ENCODE peak calls at places on chromosomes 5 and 9, in four cellular contexts. A is HCT116, O is Panc1, J is K562. D is an unnamed sample.

GRCh38 chr5:111960466-111961215 is 203.6 kb upstream of the NREP start:
- DNase-seq in A (no peak), O (no peak), J (no peak), D (no peak)

GRCh38 chr5:142982821-142983200 is 212.6 kb downstream of the ARHGAP26 start:
- DNase-seq in A (no peak), O (no peak), J (peak), D (no peak)

GRCh38 chr9:19994296-19994695 is 205.5 kb upstream of the SLC24A2 start:
- DNase-seq in A (no peak), J (no peak), O (no peak), D (no peak)

GRCh38 chr9:135664801-135665794 is 2.0 kb downstream of the LCN9 start:
- DNase-seq in J (no peak), O (no peak), A (no peak), D (no peak)

GRCh38 chr9:136820947-136821332 is 13.2 kb downstream of the RABL6 start:
- DNase-seq in A (no peak), O (no peak), J (no peak), D (no peak)

GRCh38 chr5:163705983-163706771 is 200.8 kb downstream of the MAT2B start:
- DNase-seq in O (no peak), A (no peak), J (no peak), D (no peak)

GRCh38 chr5:57989378-57989777 is 470.5 kb downstream of the PLK2 start:
- DNase-seq in J (no peak), O (no peak), A (no peak), D (no peak)

GRCh38 chr5:179475956-179476355 is 74.4 kb upstream of the RUFY1 start:
- DNase-seq in O (no peak), J (no peak), A (no peak), D (no peak)

GRCh38 chr5:56581426-56581825 is 233.9 kb upstream of the MAP3K1 start:
- DNase-seq in O (no peak), A (no peak), J (no peak), D (no peak)

GRCh38 chr9:76818271-76818670 is 54.0 kb downstream of the PCA3 start:
- DNase-seq in A (peak), O (peak), J (peak), D (peak)

GRCh38 chr5:17817946-17818345 is 183.7 kb downstream of the TAF11L14 start:
- DNase-seq in J (no peak), O (no peak), A (no peak), D (no peak)

GRCh38 chr5:1371602-1372342 is 26.9 kb upstream of the CLPTM1L start:
- DNase-seq in J (no peak), A (no peak), O (no peak), D (no peak)

GRCh38 chr5:37850128-37850865 is 10.5 kb upstream of the GDNF start:
- DNase-seq in A (no peak), O (no peak), J (no peak), D (no peak)

GRCh38 chr9:136441191-136441680 is 1.6 kb upstream of the INPP5E start:
- DNase-seq in A (no peak), O (no peak), J (no peak), D (no peak)

GRCh38 chr5:114153392-114153791 is 208.5 kb upstream of the KCNN2 start:
- DNase-seq in J (no peak), A (no peak), O (no peak), D (no peak)

GRCh38 chr9:116697887-116698286 is 10.8 kb downstream of the TRIM32 start:
- DNase-seq in O (no peak), A (no peak), J (no peak), D (no peak)

GRCh38 chr5:181281984-181282316 is 21.0 kb upstream of the TRIM52 start:
- DNase-seq in O (no peak), J (no peak), A (no peak), D (no peak)

GRCh38 chr5:38800044-38800443 is 45.8 kb upstream of the OSMR start:
- DNase-seq in A (no peak), O (no peak), J (no peak), D (no peak)

GRCh38 chr9:96674914-96675538 is 19.9 kb upstream of the PRXL2C start:
- DNase-seq in O (no peak), A (peak), J (no peak), D (no peak)

GRCh38 chr5:140004174-140004573 is 38.9 kb downstream of the NRG2 start:
- DNase-seq in A (no peak), O (no peak), J (no peak), D (no peak)

GRCh38 chr9:69157751-69158466 is 16.2 kb upstream of the TJP2 start:
- DNase-seq in A (no peak), O (no peak), J (no peak), D (no peak)

GRCh38 chr5:32231929-32232328 is 57.8 kb upstream of the GOLPH3 start:
- DNase-seq in A (no peak), J (no peak), O (no peak), D (no peak)
- TF ChIP-seq TCF7L2 in A (no peak), J (no peak), O (no peak), D (no peak)

DNA sequence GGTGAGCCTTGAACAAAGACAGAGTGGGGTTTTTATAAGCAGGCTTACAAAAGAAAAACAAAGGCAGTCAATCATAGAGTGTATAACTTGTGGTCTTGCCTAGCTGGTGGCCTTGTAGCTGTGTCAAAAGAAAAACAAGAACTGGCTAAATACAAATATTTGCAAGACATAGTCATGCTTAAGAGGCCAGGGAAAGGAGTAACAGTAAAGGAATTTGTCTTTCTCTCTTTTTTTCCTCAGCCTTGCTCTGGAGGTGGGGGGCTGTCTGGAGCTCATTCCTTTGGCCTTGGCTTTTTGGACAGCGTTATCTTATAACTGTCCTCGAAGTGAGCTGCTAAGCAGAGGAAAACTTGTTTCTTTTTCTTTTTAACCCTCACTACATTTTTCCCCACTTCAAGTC is 14.1 kb downstream of the CEL start:
- DNase-seq in O (peak), A (no peak), J (no peak), D (peak)
- TF ChIP-seq TCF7L2 in O (no peak), A (no peak), J (no peak), D (no peak)

GRCh38 chr9:89748831-89749499 is 144.2 kb downstream of the GADD45G start:
- DNase-seq in A (no peak), J (no peak), O (no peak), D (no peak)

GRCh38 chr9:89750117-89750551 is 145.3 kb downstream of the GADD45G start:
- DNase-seq in A (no peak), O (no peak), J (no peak), D (no peak)

GRCh38 chr9:89751081-89751855 is 146.5 kb downstream of the GADD45G start:
- DNase-seq in O (no peak), J (no peak), A (no peak), D (no peak)

GRCh38 chr9:89748020-89748670 is 143.3 kb downstream of the GADD45G start:
- DNase-seq in J (no peak), A (no peak), O (no peak), D (no peak)

DNA sequence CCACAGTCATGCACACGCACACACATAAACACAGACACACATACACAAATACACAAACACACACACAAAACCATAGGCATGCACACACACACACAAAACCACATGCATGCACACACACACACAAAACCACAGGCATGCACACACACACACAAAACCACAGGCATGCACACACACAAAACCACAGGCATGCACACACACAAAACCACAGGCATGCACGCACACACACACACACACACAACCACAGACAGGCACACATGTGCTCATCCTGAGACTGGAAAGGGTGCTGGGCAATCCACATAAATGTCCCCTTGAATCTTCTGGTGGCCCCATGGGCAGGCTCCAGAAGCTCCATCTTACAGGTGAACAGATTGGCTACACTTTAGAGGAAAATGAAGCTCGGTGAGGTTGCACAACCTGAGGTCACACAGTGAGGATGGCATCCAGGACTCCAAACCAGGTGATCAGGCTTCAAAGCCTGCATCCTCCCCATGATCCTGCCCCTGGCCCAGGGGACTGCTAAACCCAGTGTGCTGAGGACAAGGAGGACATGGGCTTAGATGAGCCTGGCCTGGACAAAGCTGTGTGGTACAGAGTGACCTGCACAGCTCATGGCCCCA is 144.8 kb downstream of the GADD45G start:
- DNase-seq in J (no peak), O (no peak), A (no peak), D (no peak)
- TF ChIP-seq TCF7L2 in J (no peak), O (no peak), A (no peak), D (no peak)

DNA sequence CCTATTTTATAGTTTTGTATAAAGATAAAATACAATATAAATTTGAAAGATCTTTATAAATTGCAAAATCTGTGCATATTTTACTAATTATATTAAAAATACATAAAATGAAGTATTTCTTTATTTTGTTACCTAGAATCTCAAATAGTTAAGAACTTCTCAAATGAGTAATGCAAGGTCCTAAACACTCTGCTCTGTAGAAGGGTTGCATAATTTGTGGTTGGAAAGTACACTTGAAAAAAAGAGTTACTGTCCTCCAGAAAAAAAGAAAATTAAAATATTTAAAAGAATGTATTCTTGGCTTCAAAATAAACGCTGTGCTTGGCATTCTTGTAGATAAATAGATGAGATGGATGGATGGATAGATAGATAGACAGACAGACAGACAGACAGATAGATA is 428.8 kb upstream of the CDH6 start:
- DNase-seq in O (no peak), J (no peak), A (no peak), D (no peak)
- TF ChIP-seq TCF7L2 in O (no peak), J (no peak), A (no peak), D (no peak)

D was measured in HepG2.